ENCODE peak calls at places on chromosomes 12 and 14, in ten cellular contexts. E is left ventricle myocardium inferior, V is PC-3, K is lung, S is gastrocnemius medialis, Z is spleen, L is OCI-LY7, X is BE2C, A is HCT116, H is pancreas. U is an unnamed sample.

GRCh38 chr12:92042791-92043531 is 102.7 kb downstream of the BTG1 start:
- DNase-seq in K (no peak), E (no peak), S (no peak), Z (no peak), H (no peak), A (no peak), V (peak; percentile 33), L (no peak), X (no peak), U (no peak)

GRCh38 chr12:54140958-54141388 is 47.8 kb downstream of the SMUG1 start:
- DNase-seq in K (no peak), A (no peak), E (peak; percentile 27), X (no peak), Z (no peak), H (no peak), S (no peak), L (no peak), V (no peak), U (peak; percentile 76)

GRCh38 chr12:48966177-48966890 is 5.2 kb downstream of the WNT10B start:
- DNase-seq in V (no peak), K (no peak), L (no peak), Z (no peak), X (no peak), H (no peak), A (no peak), S (no peak), E (no peak), U (no peak)

GRCh38 chr14:99124482-99125104 is 147.4 kb downstream of the BCL11B start:
- DNase-seq in A (no peak), H (no peak), L (no peak), E (no peak), S (no peak), K (peak; percentile 22), X (no peak), Z (peak; percentile 48), V (no peak), U (no peak)

GRCh38 chr12:101474711-101475386 is at the start of gene SPIC:
- DNase-seq in S (no peak), X (no peak), K (no peak), L (no peak), V (no peak), E (no peak), Z (no peak), A (no peak), H (no peak), U (no peak)

GRCh38 chr14:71638523-71639196 is 293.6 kb upstream of the RGS6 start:
- DNase-seq in H (no peak), E (no peak), K (no peak), A (no peak), L (no peak), S (no peak), Z (no peak), X (no peak), V (no peak), U (no peak)

GRCh38 chr14:64692189-64692588 is 12.0 kb upstream of the PLEKHG3 start:
- DNase-seq in E (no peak), H (no peak), K (no peak), Z (peak; percentile 45), A (no peak), V (no peak), S (no peak), L (no peak), X (no peak), U (no peak)

GRCh38 chr14:21987937-21988336 is 314.3 kb upstream of the OR4E1 start:
- DNase-seq in E (no peak), Z (no peak), S (no peak), X (peak; percentile 16), H (no peak), V (peak; percentile 75), L (peak; percentile 50), A (peak; percentile 45), K (no peak), U (no peak)

GRCh38 chr14:51981218-51981854 is 8.0 kb upstream of the RTRAF start:
- DNase-seq in H (no peak), L (no peak), Z (no peak), S (no peak), K (no peak), E (no peak), X (no peak), V (no peak), A (no peak), U (no peak)

GRCh38 chr14:64410084-64410774 is 22.1 kb downstream of the MTHFD1 start:
- DNase-seq in L (no peak), X (no peak), S (no peak), K (no peak), A (no peak), V (peak; percentile 21), Z (no peak), E (no peak), H (no peak), U (no peak)

GRCh38 chr12:92425152-92425551 is 277.6 kb upstream of the PLEKHG7 start:
- DNase-seq in S (no peak), Z (no peak), X (no peak), A (no peak), L (no peak), V (no peak), K (no peak), H (no peak), E (no peak), U (no peak)

GRCh38 chr14:86796221-86797074 is 1196.5 kb downstream of the GALC start:
- DNase-seq in A (no peak), V (no peak), H (no peak), X (no peak), S (no peak), E (no peak), K (no peak), Z (no peak), L (no peak), U (no peak)

GRCh38 chr12:2667716-2668440 is 126.9 kb upstream of the FKBP4 start:
- DNase-seq in A (no peak), S (no peak), H (no peak), Z (peak; percentile 33), V (no peak), K (no peak), L (no peak), X (no peak), E (no peak), U (peak; percentile 45)

GRCh38 chr14:86515195-86515594 is 985.3 kb downstream of the FLRT2 start:
- DNase-seq in L (no peak), E (no peak), X (no peak), A (no peak), V (no peak), Z (no peak), K (no peak), H (no peak), S (no peak), U (no peak)

GRCh38 chr14:102454711-102455110 is 54.9 kb downstream of the ANKRD9 start:
- DNase-seq in A (no peak), S (no peak), X (peak; percentile 33), H (no peak), K (no peak), E (no peak), V (no peak), Z (no peak), L (no peak), U (no peak)

GRCh38 chr14:102450206-102451063 is 59.1 kb downstream of the ANKRD9 start:
- DNase-seq in A (no peak), Z (no peak), H (no peak), L (no peak), X (no peak), E (no peak), K (no peak), S (no peak), V (no peak), U (no peak)

GRCh38 chr14:102451064-102451352 is 58.6 kb downstream of the ANKRD9 start:
- DNase-seq in X (no peak), Z (no peak), V (no peak), L (no peak), H (no peak), S (peak; percentile 84), K (no peak), A (no peak), E (peak; percentile 44), U (no peak)

GRCh38 chr14:102457491-102457890 is 52.1 kb downstream of the ANKRD9 start:
- DNase-seq in L (no peak), H (no peak), S (no peak), K (no peak), A (no peak), V (no peak), E (no peak), X (no peak), Z (no peak), U (no peak)

GRCh38 chr14:102452302-102452701 is 57.3 kb downstream of the ANKRD9 start:
- DNase-seq in V (no peak), Z (no peak), L (no peak), A (no peak), X (no peak), E (no peak), S (no peak), K (no peak), H (no peak), U (no peak)
- H3K36me3 ChIP-seq in V (peaks cover 7% of the 10 kb centered on the region), Z (peaks cover 100% of the 10 kb centered on the region), L (no peaks in the 10 kb centered on the region), A (no peaks in the 10 kb centered on the region), X (peaks cover 6% of the 10 kb centered on the region), E (peaks cover 91% of the 10 kb centered on the region), S (peaks cover 49% of the 10 kb centered on the region), K (peaks cover 18% of the 10 kb centered on the region), H (peaks cover 39% of the 10 kb centered on the region), U (peaks cover 28% of the 10 kb centered on the region)

DNA sequence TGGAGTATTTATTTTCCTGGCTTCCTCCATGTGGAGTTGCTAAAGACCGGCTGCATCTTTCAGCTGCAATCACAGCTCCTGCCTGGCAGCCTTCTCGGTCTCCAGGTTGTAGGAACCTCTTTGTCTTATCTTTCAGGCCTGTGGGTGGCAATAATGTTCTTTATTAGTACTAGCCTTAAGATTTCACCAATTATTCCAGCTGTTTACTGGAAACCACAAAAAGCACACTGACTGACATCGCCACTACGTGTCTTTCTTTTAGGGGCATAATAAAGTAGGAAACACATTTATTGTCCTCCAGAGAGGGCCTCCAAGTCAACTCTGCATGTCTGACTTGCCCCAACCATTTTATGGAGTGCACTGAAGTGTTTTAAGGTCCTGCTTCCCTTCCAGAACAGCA is 1116.5 kb upstream of the TMEM132C start:
- DNase-seq in S (no peak), A (no peak), K (no peak), E (no peak), X (no peak), V (peak; percentile 39), H (no peak), Z (no peak), L (no peak), U (no peak)
- TF ChIP-seq CTCF in S (no peak), A (no peak), K (no peak), E (no peak), X (no peak), V (peak; percentile 38), H (no peak), Z (no peak), L (no peak), U (no peak)

GRCh38 chr12:12583510-12583909 is 20.8 kb upstream of the DUSP16 start:
- DNase-seq in H (no peak), K (no peak), V (no peak), E (no peak), L (no peak), S (no peak), A (no peak), X (no peak), Z (no peak), U (no peak)
- H3K4me3 ChIP-seq in H (no peak overlapping the region), K (no peak overlapping the region), V (no peak overlapping the region), E (no peak overlapping the region), L (no peak overlapping the region), S (no peak overlapping the region), A (no peak overlapping the region), X (no peak overlapping the region), Z (no peak overlapping the region), U (no peak overlapping the region)

DNA sequence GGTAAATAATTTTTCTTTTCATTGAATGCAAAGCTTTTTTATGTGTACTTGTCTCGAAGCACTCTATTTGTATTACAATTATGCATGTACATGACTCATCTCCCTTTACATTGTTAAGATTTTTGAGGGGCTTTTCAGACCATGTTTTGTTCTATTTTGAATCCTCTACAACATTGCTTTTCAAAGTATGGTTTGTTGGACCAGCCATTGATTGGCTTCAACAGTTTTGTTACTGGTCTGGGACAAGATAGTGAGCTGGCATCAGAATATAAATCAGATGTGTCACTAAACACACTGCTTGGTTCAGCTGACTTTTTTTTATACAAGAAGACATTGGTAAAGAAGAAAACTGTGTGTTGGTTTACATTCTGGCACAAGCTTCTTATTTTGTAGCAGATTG is 122.3 kb downstream of the MON2 start:
- DNase-seq in E (no peak), Z (no peak), V (peak; percentile 58), K (no peak), A (no peak), X (no peak), L (no peak), H (no peak), S (no peak), U (no peak)
- H3K36me3 ChIP-seq in E (peaks cover 61% of the 10 kb centered on the region), Z (peaks cover 96% of the 10 kb centered on the region), V (peaks cover 3% of the 10 kb centered on the region), K (peaks cover 8% of the 10 kb centered on the region), A (no peaks in the 10 kb centered on the region), X (no peaks in the 10 kb centered on the region), L (peaks cover 47% of the 10 kb centered on the region), H (peaks cover 6% of the 10 kb centered on the region), S (peaks cover 22% of the 10 kb centered on the region), U (peaks cover 2% of the 10 kb centered on the region)

U was measured in kidney.